ENCODE peak calls at places on chromosome 2, in four cellular contexts. Z is stromal cell of bone marrow; H is islet precursor cell; M is activated naive CD8-positive, alpha-beta T cell treated with anti-CD3 and anti-CD28 coated beads, Interleukin-2, amount 50 U/mL, for 16 hours. K is an unnamed sample.

GRCh38 chr2:176558574-176559140 is 289.4 kb downstream of the MTX2 start:
- DNase-seq in Z (peak; percentile 49), H (no peak), M (no peak), K (no peak)

GRCh38 chr2:53826587-53827397 is 33.0 kb downstream of the GPR75 start:
- DNase-seq in Z (no peak), H (no peak), M (no peak), K (no peak)

GRCh38 chr2:151569167-151569566 is 159.5 kb downstream of the RIF1 start:
- DNase-seq in Z (no peak), H (no peak), M (no peak), K (no peak)

GRCh38 chr2:113282747-113283533 is 4.2 kb upstream of the PAX8 start:
- DNase-seq in Z (no peak), H (no peak), M (no peak), K (no peak)

GRCh38 chr2:263774-264492 is at the start of gene SH3YL1:
- DNase-seq in Z (no peak), H (peak; percentile 77), M (no peak), K (peak; percentile 40)

GRCh38 chr2:235766206-235766794 is 272.5 kb downstream of the AGAP1 start:
- DNase-seq in Z (peak; percentile 78), H (peak; percentile 73), M (no peak), K (peak; percentile 77)

GRCh38 chr2:236585966-236586365 is 16.3 kb downstream of the ACKR3 start:
- DNase-seq in Z (no peak), H (no peak), M (no peak), K (no peak)

GRCh38 chr2:3493610-3493997 is 25.7 kb downstream of the ADI1 start:
- DNase-seq in Z (no peak), H (peak; percentile 81), M (no peak), K (no peak)

GRCh38 chr2:105329561-105330495 is at the start of gene TGFBRAP1:
- DNase-seq in Z (no peak), H (peak; percentile 79), M (no peak), K (peak; percentile 50)

GRCh38 chr2:230899786-230900185 is 25.3 kb downstream of the GPR55 start:
- DNase-seq in Z (no peak), H (no peak), M (no peak), K (no peak)

GRCh38 chr2:173941567-173941966 is 23.6 kb downstream of the SP3 start:
- DNase-seq in Z (no peak), H (no peak), M (no peak), K (no peak)

K was measured in NCI-H446.